ENCODE peak calls at places on chromosome 5, in six cellular contexts. G is GM23338, P is GM06990, W is fibroblast of lung, T is PC-3, K is GM10248. Y is an unnamed sample.

GRCh38 chr5:59124983-59125960 is 542.4 kb downstream of the RAB3C start:
- DNase-seq in T (no peak), G (peak; percentile 46), W (no peak), P (no peak), K (no peak), Y (no peak)

GRCh38 chr5:136420168-136420916 is 55.0 kb upstream of the TRPC7 start:
- DNase-seq in W (no peak), K (no peak), P (no peak), G (peak; percentile 17), T (no peak), Y (no peak)

GRCh38 chr5:93607367-93608258 is 24.6 kb downstream of the NR2F1 start:
- DNase-seq in K (no peak), G (peak; percentile 94), W (peak; percentile 89), T (peak; percentile 94), P (no peak), Y (peak; percentile 47)

GRCh38 chr5:180173875-180174586 is 35.0 kb downstream of the RASGEF1C start:
- DNase-seq in G (no peak), T (no peak), P (no peak), W (peak; percentile 89), K (no peak), Y (peak; percentile 9)

GRCh38 chr5:54844905-54845566 is 140.4 kb downstream of the ESM1 start:
- DNase-seq in W (peak; percentile 45), G (peak; percentile 59), T (peak; percentile 62), P (no peak), K (peak; percentile 16), Y (no peak)

GRCh38 chr5:141369994-141370848 is at the start of gene PCDHGB3:
- DNase-seq in K (peak; percentile 74), G (peak; percentile 77), W (peak; percentile 53), P (peak; percentile 37), T (no peak), Y (peak; percentile 57)

GRCh38 chr5:92484484-92484883 is 1096.5 kb downstream of the NR2F1-AS1 start:
- DNase-seq in K (no peak), P (no peak), W (no peak), T (no peak), G (no peak), Y (no peak)

GRCh38 chr5:150670961-150671337 is 9.9 kb downstream of the MYOZ3 start:
- DNase-seq in W (no peak), P (no peak), T (no peak), K (no peak), G (no peak), Y (no peak)

GRCh38 chr5:147857302-147858129 is 21.0 kb upstream of the SCGB3A2 start:
- DNase-seq in P (no peak), T (peak; percentile 95), K (peak; percentile 18), W (peak; percentile 52), G (peak; percentile 84), Y (peak; percentile 15)

GRCh38 chr5:176342766-176343458 is 18.7 kb downstream of the KIAA1191 start:
- DNase-seq in T (no peak), W (no peak), P (no peak), G (no peak), K (no peak), Y (no peak)

GRCh38 chr5:132215329-132215728 is 12.3 kb downstream of the P4HA2 start:
- DNase-seq in T (peak; percentile 88), G (no peak), P (no peak), K (no peak), W (peak; percentile 98), Y (no peak)

GRCh38 chr5:178387856-178388190 is 155.2 kb upstream of the PHYKPL start:
- DNase-seq in W (no peak), K (no peak), P (no peak), G (no peak), T (no peak), Y (no peak)

GRCh38 chr5:58681943-58682342 is 99.1 kb downstream of the RAB3C start:
- DNase-seq in G (no peak), T (no peak), P (no peak), K (no peak), W (no peak), Y (peak; percentile 17)

GRCh38 chr5:181152406-181152805 is 5.0 kb downstream of the OR2V2 start:
- DNase-seq in G (no peak), T (peak; percentile 98), P (no peak), W (peak; percentile 33), K (no peak), Y (no peak)

GRCh38 chr5:132020568-132021339 is 9.3 kb upstream of the ACSL6 start:
- DNase-seq in T (peak; percentile 41), G (no peak), K (no peak), W (no peak), P (no peak), Y (no peak)

GRCh38 chr5:34587355-34588241 is 68.5 kb upstream of the RAI14 start:
- DNase-seq in G (no peak), P (no peak), K (no peak), T (peak; percentile 76), W (peak; percentile 67), Y (no peak)

GRCh38 chr5:84437673-84438315 is 53.1 kb upstream of the EDIL3 start:
- DNase-seq in K (no peak), G (no peak), W (peak; percentile 95), P (no peak), T (peak; percentile 84), Y (no peak)

GRCh38 chr5:152560508-152561137 is 155.5 kb upstream of the NMUR2 start:
- DNase-seq in G (peak; percentile 83), T (peak; percentile 56), P (no peak), K (peak; percentile 28), W (peak; percentile 42), Y (peak; percentile 22)

GRCh38 chr5:168238422-168238821 is 53.0 kb upstream of the WWC1 start:
- DNase-seq in T (no peak), G (no peak), P (no peak), K (no peak), W (no peak), Y (no peak)

GRCh38 chr5:120293796-120294195 is 170.3 kb upstream of the PRR16 start:
- DNase-seq in K (no peak), T (peak; percentile 63), W (peak; percentile 92), G (no peak), P (no peak), Y (no peak)

GRCh38 chr5:9324348-9325056 is 221.4 kb downstream of the SEMA5A start:
- DNase-seq in K (no peak), P (no peak), T (no peak), W (peak; percentile 48), G (no peak), Y (no peak)

GRCh38 chr5:39498247-39498952 is 73.6 kb upstream of the DAB2 start:
- DNase-seq in W (peak; percentile 77), G (no peak), K (no peak), T (peak; percentile 71), P (no peak), Y (no peak)

GRCh38 chr5:53481354-53481886 is 991 bp downstream of the FST start:
- DNase-seq in T (no peak), W (no peak), K (no peak), P (no peak), G (no peak), Y (no peak)

GRCh38 chr5:53479656-53480473 is 564 bp upstream of the FST start:
- DNase-seq in T (peak; percentile 77), W (peak; percentile 55), K (peak; percentile 40), G (peak; percentile 67), P (peak; percentile 26), Y (peak; percentile 54)

GRCh38 chr5:53479045-53479655 is 1.3 kb upstream of the FST start:
- DNase-seq in W (no peak), K (peak; percentile 25), P (no peak), G (peak; percentile 32), T (no peak), Y (peak; percentile 39)

GRCh38 chr5:53481887-53482716 is 1.7 kb downstream of the FST start:
- DNase-seq in G (peak; percentile 71), P (peak; percentile 70), K (peak; percentile 70), W (peak; percentile 74), T (no peak), Y (peak; percentile 77)

DNA sequence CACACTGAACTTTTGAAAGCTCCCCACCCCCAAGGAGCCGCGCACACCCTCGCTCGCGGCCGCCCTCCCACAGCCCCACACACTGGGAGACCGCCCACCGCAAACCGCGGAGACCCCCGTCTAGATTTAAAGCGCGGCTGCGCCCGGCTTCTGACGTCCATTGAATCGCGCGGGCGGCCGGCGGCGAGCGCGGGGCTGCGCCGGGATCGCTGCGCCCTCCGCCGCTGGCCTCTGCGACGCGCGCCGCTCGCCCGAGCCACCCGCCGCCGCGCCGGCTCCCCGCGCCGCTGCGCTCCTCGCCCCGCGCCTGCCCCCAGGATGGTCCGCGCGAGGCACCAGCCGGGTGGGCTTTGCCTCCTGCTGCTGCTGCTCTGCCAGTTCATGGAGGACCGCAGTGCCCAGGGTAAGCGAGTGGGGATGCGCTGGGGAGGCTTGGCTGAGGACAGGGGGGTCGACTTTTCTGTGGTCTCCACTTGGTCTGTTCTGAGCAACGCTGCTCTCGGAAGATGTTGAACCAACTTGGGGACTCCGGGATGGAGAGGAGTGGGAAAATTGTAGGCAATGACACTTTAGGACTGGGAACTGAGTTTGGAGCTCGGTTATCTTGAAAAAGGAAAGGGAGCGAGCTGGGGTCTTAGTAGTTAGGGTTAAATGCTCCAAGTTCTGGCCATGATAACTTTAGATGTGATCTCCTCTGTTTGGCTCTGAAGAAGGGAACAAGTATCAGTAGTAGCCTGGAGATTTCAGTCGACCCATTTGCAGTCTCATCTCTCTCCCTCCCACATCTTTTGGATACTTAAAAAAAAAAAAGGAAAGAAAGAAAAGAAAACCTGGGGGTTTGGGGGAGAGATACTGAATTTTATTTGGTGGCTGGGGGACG is at the start of gene FST:
- DNase-seq in T (no peak), W (peak; percentile 34), P (no peak), K (peak; percentile 38), G (peak; percentile 66), Y (peak; percentile 53)
- TF ChIP-seq CTCF in T (no peak), W (no peak), P (no peak), K (no peak), G (no peak), Y (no peak)

DNA sequence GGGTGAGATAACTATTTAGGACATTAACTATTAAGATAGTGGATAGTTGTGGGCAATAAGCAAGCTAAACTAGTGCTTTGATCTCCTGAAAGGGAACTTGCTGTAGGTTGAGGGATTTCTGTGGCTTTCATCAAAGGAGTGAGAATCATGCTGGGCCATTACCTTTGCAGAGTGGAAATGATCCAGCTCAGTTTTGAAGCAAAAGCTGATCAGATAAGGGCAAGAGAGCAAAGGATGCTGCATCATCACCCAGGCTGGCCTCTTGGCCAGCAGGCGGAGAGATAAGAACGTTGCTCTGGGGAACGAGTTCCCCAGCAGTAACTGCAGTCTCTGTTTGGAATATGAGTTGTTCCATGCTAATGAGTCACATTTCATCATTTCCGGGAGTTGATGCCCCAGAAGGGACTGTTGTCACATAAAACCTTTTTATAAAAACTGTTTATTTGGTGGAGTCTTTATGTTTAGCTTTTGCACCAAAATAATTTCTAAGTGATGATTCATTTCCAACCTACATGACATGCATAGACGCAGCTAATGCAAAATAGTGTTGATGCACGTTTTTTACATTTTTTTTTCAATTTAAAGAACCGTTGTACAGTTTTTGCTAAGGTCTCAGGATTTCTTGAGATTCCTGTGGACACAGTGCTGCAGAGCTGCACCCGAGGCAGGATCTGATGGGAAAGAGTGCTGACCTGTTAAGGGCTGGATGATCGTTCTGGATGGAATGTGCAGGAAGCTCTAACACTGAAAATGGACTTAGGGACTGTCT is 99.3 kb downstream of the ACTBL2 start:
- DNase-seq in W (peak; percentile 92), P (no peak), T (peak; percentile 87), G (peak; percentile 5), K (no peak), Y (no peak)
- TF ChIP-seq CTCF in W (peak; percentile 57), P (no peak), T (peak; percentile 47), G (no peak), K (no peak), Y (no peak)

GRCh38 chr5:128695791-128696520 is 157.9 kb upstream of the FBN2 start:
- DNase-seq in G (peak; percentile 87), W (peak; percentile 35), K (no peak), P (no peak), T (peak; percentile 26), Y (no peak)
- TF ChIP-seq CTCF in G (peak; percentile 65), W (peak; percentile 55), K (no peak), P (peak; percentile 51), T (peak; percentile 65), Y (no peak)

GRCh38 chr5:42636425-42636824 is 120.2 kb upstream of the CCDC152 start:
- DNase-seq in P (no peak), W (no peak), T (peak; percentile 76), G (no peak), K (no peak), Y (peak; percentile 21)
- TF ChIP-seq CTCF in P (peak; percentile 35), W (peak; percentile 50), T (peak; percentile 87), G (peak; percentile 42), K (peak; percentile 20), Y (no peak)